ENCODE peak calls at places on chromosome 11, in seven cellular contexts. W, G, P, Z, Y, R and F are unnamed samples. For H3K4me1, the result is how much of the 10 kb centered on the place peaks cover.

GRCh38 chr11:76207642-76208378 is 1.5 kb upstream of the WNT11 start:
- DNase-seq in W (peak), G (peak), P (peak), Z (peak), Y (peak), R (peak), F (peak)

GRCh38 chr11:69657456-69657910 is 16.5 kb downstream of the CCND1 start:
- DNase-seq in W (no peak), G (peak), P (no peak), Z (no peak), Y (no peak), R (no peak), F (no peak)

GRCh38 chr11:71397328-71397860 is 50.8 kb downstream of the DHCR7 start:
- DNase-seq in W (no peak), G (no peak), P (no peak), Z (no peak), Y (no peak), R (no peak), F (no peak)

GRCh38 chr11:129093283-129093682 is 98.8 kb downstream of the ARHGAP32 start:
- DNase-seq in W (no peak), G (no peak), P (no peak), Z (no peak), Y (no peak), R (no peak), F (no peak)

GRCh38 chr11:112962854-112963367 is 1.7 kb downstream of the NCAM1 start:
- DNase-seq in W (peak), G (peak), P (peak), Z (peak), Y (no peak), R (no peak), F (peak)

GRCh38 chr11:58674609-58675008 is 52.1 kb downstream of the CNTF start:
- DNase-seq in W (no peak), G (peak), P (no peak), Z (no peak), Y (no peak), R (no peak), F (no peak)

GRCh38 chr11:123137496-123138270 is 57.4 kb downstream of the CLMP start:
- DNase-seq in W (no peak), G (peak), P (peak), Z (peak), Y (peak), R (no peak), F (peak)

GRCh38 chr11:125945797-125946520 is at the start of gene VSIG10L2:
- DNase-seq in W (no peak), G (no peak), P (no peak), Z (no peak), Y (no peak), R (no peak), F (no peak)

GRCh38 chr11:88266919-88267318 is 70.6 kb downstream of the CTSC start:
- DNase-seq in W (no peak), G (no peak), P (no peak), Z (no peak), Y (no peak), R (no peak), F (no peak)

GRCh38 chr11:72141066-72141465 is 5.5 kb downstream of the FOLR3 start:
- DNase-seq in W (no peak), G (no peak), P (no peak), Z (no peak), Y (peak), R (no peak), F (no peak)

GRCh38 chr11:83612891-83613766 is 327.0 kb upstream of the CCDC90B start:
- DNase-seq in W (no peak), G (no peak), P (no peak), Z (peak), Y (no peak), R (no peak), F (no peak)

GRCh38 chr11:70029115-70029830 is 48.8 kb upstream of the ANO1 start:
- DNase-seq in W (no peak), G (peak), P (no peak), Z (peak), Y (no peak), R (no peak), F (no peak)

GRCh38 chr11:131595812-131596211 is 225.4 kb downstream of the NTM start:
- DNase-seq in W (no peak), G (no peak), P (no peak), Z (no peak), Y (no peak), R (no peak), F (no peak)

GRCh38 chr11:9906043-9906791 is 242.3 kb downstream of the SWAP70 start:
- DNase-seq in W (peak), G (no peak), P (no peak), Z (peak), Y (peak), R (no peak), F (no peak)

GRCh38 chr11:45624095-45624494 is 41.3 kb downstream of the CHST1 start:
- DNase-seq in W (no peak), G (no peak), P (no peak), Z (no peak), Y (no peak), R (no peak), F (no peak)

GRCh38 chr11:15852179-15852578 is 504.2 kb downstream of the SOX6 start:
- DNase-seq in W (no peak), G (no peak), P (no peak), Z (peak), Y (no peak), R (peak), F (no peak)

GRCh38 chr11:21622995-21623394 is 569.9 kb upstream of the ANO5 start:
- DNase-seq in W (no peak), G (no peak), P (no peak), Z (no peak), Y (no peak), R (no peak), F (no peak)

GRCh38 chr11:21105196-21105917 is 436.0 kb downstream of the NELL1 start:
- DNase-seq in W (no peak), G (no peak), P (no peak), Z (peak), Y (no peak), R (no peak), F (no peak)

GRCh38 chr11:27507561-27508322 is 1.2 kb upstream of the LIN7C start:
- DNase-seq in W (no peak), G (no peak), P (no peak), Z (no peak), Y (no peak), R (no peak), F (no peak)

GRCh38 chr11:27509953-27510352 is 3.4 kb upstream of the LIN7C start:
- DNase-seq in W (no peak), G (no peak), P (no peak), Z (no peak), Y (no peak), R (no peak), F (no peak)

GRCh38 chr11:27505781-27506180 is 788 bp downstream of the LIN7C start:
- DNase-seq in W (no peak), G (no peak), P (no peak), Z (peak), Y (peak), R (no peak), F (no peak)

GRCh38 chr11:27501102-27501501 is 5.5 kb downstream of the LIN7C start:
- DNase-seq in W (no peak), G (no peak), P (no peak), Z (no peak), Y (no peak), R (no peak), F (no peak)

GRCh38 chr11:27506200-27507182 is at the start of gene LIN7C:
- DNase-seq in W (peak), G (peak), P (peak), Z (peak), Y (peak), R (peak), F (peak)
- TF ChIP-seq CTCF in W (peak), G (peak), P (no peak), Z (no peak), Y (peak), R (peak), F (no peak)

DNA sequence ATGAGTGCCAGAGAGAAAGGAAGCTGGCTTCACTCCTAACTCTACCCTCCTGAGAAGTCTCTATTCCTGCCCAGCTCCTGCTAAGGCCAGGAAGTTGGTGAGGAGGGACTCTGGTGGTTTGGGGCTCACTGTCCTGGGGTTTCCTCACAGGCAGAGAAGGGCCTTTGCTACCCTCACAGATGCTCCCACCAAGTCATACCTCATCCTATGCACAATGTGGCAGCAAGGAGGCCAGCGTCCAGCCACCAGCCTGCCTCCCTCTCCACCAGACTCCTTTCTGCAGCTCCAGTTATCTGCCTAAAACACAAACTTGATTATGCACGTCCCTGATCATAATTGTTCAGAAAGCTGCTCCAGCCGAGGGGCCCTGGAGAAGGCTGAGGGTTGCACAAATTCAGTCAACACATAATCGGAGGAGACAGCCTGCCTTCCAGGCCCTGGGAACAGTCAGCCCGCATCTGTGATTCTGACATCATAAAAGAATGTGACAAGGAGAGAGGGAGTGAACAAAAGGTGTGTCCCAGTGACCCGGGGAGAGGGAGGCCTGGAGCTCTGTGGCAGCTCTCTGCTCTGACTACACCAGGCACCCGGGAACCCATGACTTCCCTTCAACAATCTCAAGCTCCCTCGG is 28.8 kb downstream of the DKK3 start:
- DNase-seq in W (no peak), G (no peak), P (no peak), Z (no peak), Y (peak), R (no peak), F (peak)
- H3K4me1 ChIP-seq in W (under half), G (under half), P (under half), Z (under half), Y (half or more), R (under half), F (under half)

GRCh38 chr11:721347-721912 is 15.4 kb downstream of the EPS8L2 start:
- DNase-seq in W (no peak), G (peak), P (no peak), Z (no peak), Y (no peak), R (no peak), F (no peak)
- H3K27ac ChIP-seq in W (no peak), G (peak), P (no peak), Z (no peak), Y (no peak), R (no peak), F (no peak)

DNA sequence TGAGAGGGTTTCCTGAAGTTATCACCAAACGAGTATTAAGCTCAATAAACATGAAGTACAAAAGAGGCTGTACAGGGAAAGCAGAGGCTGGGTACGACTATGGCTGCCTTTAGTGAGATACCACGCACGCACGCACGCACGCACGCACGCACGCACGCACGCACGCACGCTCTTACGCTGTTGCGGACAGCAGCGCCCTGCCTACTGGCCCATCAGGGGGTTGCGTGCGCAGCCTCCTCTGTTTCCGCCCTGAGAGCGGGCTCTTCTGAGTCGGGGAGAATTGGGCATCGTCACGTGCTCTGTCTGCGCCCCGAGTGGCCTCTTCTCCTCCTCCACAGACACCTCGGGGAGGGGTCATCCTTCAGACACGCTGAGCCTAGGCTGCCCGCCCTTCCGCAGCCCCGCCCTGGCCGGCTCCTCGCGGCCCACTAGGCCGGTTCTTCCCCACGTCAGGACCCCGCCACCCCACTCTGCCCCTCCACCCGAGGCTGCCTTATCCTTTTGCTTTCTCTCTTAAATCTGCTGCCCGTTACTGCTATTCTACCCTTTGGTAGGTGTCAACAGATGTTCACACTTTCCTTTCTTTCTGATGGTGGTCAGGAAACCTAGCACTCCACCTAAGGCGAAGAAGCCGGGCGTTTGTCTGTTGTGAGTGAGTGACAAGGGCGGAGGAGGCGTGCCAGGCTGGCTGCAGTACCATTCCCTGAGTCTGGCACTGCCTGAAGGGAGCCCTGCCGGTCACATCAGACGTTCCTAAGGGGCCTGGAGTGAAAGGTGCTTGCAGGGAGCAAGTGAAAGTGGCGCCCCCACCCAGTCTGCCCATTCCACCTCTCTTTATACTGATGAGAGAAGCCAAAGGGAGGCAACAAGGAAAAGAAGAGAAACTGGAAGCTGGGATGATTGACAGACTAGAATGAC is 300.4 kb upstream of the B3GAT1 start:
- DNase-seq in W (no peak), G (peak), P (no peak), Z (peak), Y (no peak), R (peak), F (no peak)
- TF ChIP-seq CTCF in W (no peak), G (no peak), P (no peak), Z (peak), Y (no peak), R (no peak), F (no peak)

GRCh38 chr11:119513141-119513805 is 90.3 kb upstream of the THY1 start:
- DNase-seq in W (no peak), G (no peak), P (no peak), Z (no peak), Y (no peak), R (no peak), F (no peak)
- H3K4me1 ChIP-seq in W (under half), G (under half), P (under half), Z (under half), Y (under half), R (under half), F (under half)

GRCh38 chr11:64400667-64401066 is 41.7 kb downstream of the RPS6KA4 start:
- DNase-seq in W (no peak), G (no peak), P (no peak), Z (no peak), Y (no peak), R (no peak), F (no peak)
- H3K27ac ChIP-seq in W (no peak), G (no peak), P (no peak), Z (no peak), Y (no peak), R (no peak), F (no peak)

DNA sequence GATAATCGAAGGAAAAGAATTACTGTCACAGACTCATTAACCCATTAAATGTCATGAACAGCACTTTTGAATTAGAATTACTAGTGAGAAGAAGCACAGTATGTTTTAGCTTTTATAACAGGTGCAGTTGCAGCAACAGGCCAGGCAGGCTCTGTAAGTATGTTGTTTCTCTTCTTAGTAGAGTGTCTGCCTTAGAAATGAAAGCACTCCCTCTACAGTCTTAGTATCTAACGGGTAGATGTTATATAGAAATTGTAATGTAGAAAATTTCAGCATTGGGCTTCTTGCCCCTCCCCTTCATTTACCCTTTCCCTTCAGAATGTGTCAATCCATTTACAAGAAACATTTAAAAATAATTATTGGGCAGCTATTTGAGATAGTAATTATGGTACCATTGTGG is 87.4 kb downstream of the HIPK3 start:
- DNase-seq in W (no peak), G (no peak), P (no peak), Z (peak), Y (no peak), R (no peak), F (no peak)
- TF ChIP-seq CTCF in W (peak), G (no peak), P (no peak), Z (no peak), Y (no peak), R (no peak), F (peak)

GRCh38 chr11:68273056-68273738 is 1.4 kb upstream of the C11orf24 start:
- DNase-seq in W (no peak), G (no peak), P (no peak), Z (no peak), Y (no peak), R (no peak), F (no peak)
- H3K4me1 ChIP-seq in W (under half), G (half or more), P (under half), Z (under half), Y (under half), R (under half), F (under half)

GRCh38 chr11:63227521-63228107 is 15.8 kb downstream of the SLC22A25 start:
- DNase-seq in W (no peak), G (no peak), P (no peak), Z (no peak), Y (no peak), R (no peak), F (no peak)
- H3K27ac ChIP-seq in W (no peak), G (no peak), P (no peak), Z (no peak), Y (no peak), R (no peak), F (no peak)